ENCODE peak calls at places on chromosomes 12 and 14, in seven cellular contexts. M, D, S, I, H, E and N are unnamed samples.

GRCh38 chr14:68426661-68427549 is 366.0 kb downstream of the ZFP36L1 start:
- DNase-seq in M (no peak), D (no peak), S (peak), I (no peak), H (no peak), E (no peak), N (peak)

GRCh38 chr12:31431721-31432120 is 105.8 kb upstream of the SINHCAF start:
- DNase-seq in M (no peak), D (no peak), S (no peak), I (peak), H (peak), E (peak), N (no peak)

GRCh38 chr14:77026930-77027537 is 1.5 kb downstream of the IRF2BPL start:
- DNase-seq in M (peak), D (no peak), S (peak), I (peak), H (peak), E (no peak), N (peak)

GRCh38 chr14:94484476-94484875 is 8.5 kb upstream of the SERPINA9 start:
- DNase-seq in M (no peak), D (no peak), S (no peak), I (no peak), H (no peak), E (no peak), N (no peak)

GRCh38 chr12:62214847-62215246 is 45.4 kb upstream of the USP15 start:
- DNase-seq in M (no peak), D (no peak), S (peak), I (no peak), H (no peak), E (no peak), N (no peak)

GRCh38 chr12:132807295-132808222 is 21.1 kb downstream of the GOLGA3 start:
- DNase-seq in M (no peak), D (peak), S (no peak), I (no peak), H (no peak), E (no peak), N (peak)

GRCh38 chr14:59189281-59189821 is 884 bp downstream of the DAAM1 start:
- DNase-seq in M (peak), D (peak), S (peak), I (no peak), H (peak), E (peak), N (peak)

GRCh38 chr12:131454418-131455217 is 256.3 kb upstream of the SFSWAP start:
- DNase-seq in M (peak), D (peak), S (peak), I (no peak), H (no peak), E (peak), N (peak)

GRCh38 chr12:101945361-101946232 is 68.2 kb downstream of the DRAM1 start:
- DNase-seq in M (no peak), D (no peak), S (peak), I (peak), H (peak), E (no peak), N (no peak)

GRCh38 chr12:19844224-19844623 is 404.9 kb downstream of the AEBP2 start:
- DNase-seq in M (no peak), D (no peak), S (no peak), I (no peak), H (no peak), E (no peak), N (no peak)

GRCh38 chr14:56136571-56137498 is 18.6 kb downstream of the PELI2 start:
- DNase-seq in M (no peak), D (no peak), S (no peak), I (no peak), H (peak), E (no peak), N (no peak)

GRCh38 chr12:53381739-53382630 is 2.0 kb downstream of the SP1 start:
- DNase-seq in M (no peak), D (peak), S (peak), I (peak), H (peak), E (peak), N (peak)

GRCh38 chr12:113476093-113476986 is 4.7 kb upstream of the LHX5 start:
- DNase-seq in M (no peak), D (no peak), S (no peak), I (no peak), H (no peak), E (peak), N (no peak)

GRCh38 chr14:99554184-99554583 is 49.8 kb downstream of the CCDC85C start:
- DNase-seq in M (no peak), D (no peak), S (no peak), I (no peak), H (no peak), E (no peak), N (no peak)

GRCh38 chr14:67335781-67336180 is 23.8 kb downstream of the ATP6V1D start:
- DNase-seq in M (no peak), D (no peak), S (peak), I (peak), H (peak), E (no peak), N (peak)

GRCh38 chr14:22334627-22335026 is 254.4 kb downstream of the DAD1 start:
- DNase-seq in M (no peak), D (no peak), S (no peak), I (no peak), H (no peak), E (no peak), N (no peak)

GRCh38 chr12:46383654-46384450 is 11.3 kb upstream of the SLC38A2 start:
- DNase-seq in M (peak), D (no peak), S (peak), I (peak), H (peak), E (no peak), N (peak)

GRCh38 chr14:102015771-102016170 is 51.4 kb downstream of the DYNC1H1 start:
- DNase-seq in M (no peak), D (no peak), S (no peak), I (no peak), H (no peak), E (no peak), N (no peak)

GRCh38 chr12:68746572-68747180 is 700 bp downstream of the SLC35E3 start:
- DNase-seq in M (peak), D (peak), S (peak), I (peak), H (peak), E (no peak), N (peak)

GRCh38 chr12:67460388-67460787 is 188.2 kb upstream of the DYRK2 start:
- DNase-seq in M (no peak), D (no peak), S (peak), I (no peak), H (no peak), E (no peak), N (no peak)
- H4K8ac ChIP-seq in M (no peak), D (no peak), S (no peak), I (no peak), H (no peak), E (no peak), N (no peak)

GRCh38 chr12:124553862-124554428 is 13.5 kb downstream of the NCOR2 start:
- DNase-seq in M (no peak), D (no peak), S (no peak), I (no peak), H (no peak), E (no peak), N (no peak)

GRCh38 chr12:124556896-124557501 is 10.4 kb downstream of the NCOR2 start:
- DNase-seq in M (no peak), D (no peak), S (no peak), I (peak), H (no peak), E (no peak), N (no peak)

GRCh38 chr12:124556067-124556466 is 11.3 kb downstream of the NCOR2 start:
- DNase-seq in M (no peak), D (no peak), S (no peak), I (no peak), H (no peak), E (no peak), N (no peak)

GRCh38 chr12:124555168-124555928 is 12.1 kb downstream of the NCOR2 start:
- DNase-seq in M (no peak), D (no peak), S (no peak), I (no peak), H (no peak), E (no peak), N (no peak)

GRCh38 chr12:124554429-124555029 is 12.9 kb downstream of the NCOR2 start:
- DNase-seq in M (no peak), D (no peak), S (no peak), I (no peak), H (no peak), E (no peak), N (no peak)
- H2BK5ac ChIP-seq in M (no peak), D (no peak), S (no peak), I (no peak), H (no peak), E (peak), N (no peak)

GRCh38 chr14:83594874-83595273 is 1935.1 kb upstream of the FLRT2 start:
- DNase-seq in M (no peak), D (peak), S (no peak), I (no peak), H (no peak), E (no peak), N (no peak)
- H4K8ac ChIP-seq in M (no peak), D (no peak), S (no peak), I (no peak), H (no peak), E (no peak), N (no peak)

GRCh38 chr14:69755784-69756183 is 11.2 kb upstream of the SRSF5 start:
- DNase-seq in M (no peak), D (no peak), S (no peak), I (no peak), H (no peak), E (no peak), N (no peak)
- H2BK5ac ChIP-seq in M (no peak), D (no peak), S (no peak), I (no peak), H (no peak), E (no peak), N (no peak)

GRCh38 chr14:75626857-75627256 is 33.8 kb downstream of the ERG28 start:
- DNase-seq in M (no peak), D (no peak), S (no peak), I (no peak), H (no peak), E (no peak), N (no peak)
- H4K8ac ChIP-seq in M (no peak), D (no peak), S (no peak), I (no peak), H (no peak), E (no peak), N (no peak)

DNA sequence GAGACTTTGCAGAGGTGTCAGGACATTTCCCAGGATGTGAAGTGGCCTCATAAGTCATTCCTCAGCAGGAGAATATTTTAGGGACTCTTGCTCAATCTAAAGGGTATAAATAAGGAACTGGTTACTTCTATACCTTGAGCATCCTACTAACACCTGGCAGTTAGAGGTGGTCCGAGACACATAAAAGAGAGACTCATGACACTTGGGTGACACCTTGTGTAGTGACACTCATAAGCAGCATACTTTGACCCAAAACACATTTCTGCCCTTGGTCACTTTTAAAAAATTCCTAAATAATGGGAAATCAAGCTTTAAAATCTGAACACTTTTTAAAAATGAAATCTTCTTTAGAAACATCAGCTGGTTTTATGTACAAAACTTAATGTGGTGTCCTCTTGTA is 118.4 kb downstream of the KCNMB4 start:
- DNase-seq in M (no peak), D (no peak), S (no peak), I (no peak), H (no peak), E (no peak), N (no peak)
- H2BK5ac ChIP-seq in M (no peak), D (no peak), S (no peak), I (no peak), H (no peak), E (no peak), N (no peak)

DNA sequence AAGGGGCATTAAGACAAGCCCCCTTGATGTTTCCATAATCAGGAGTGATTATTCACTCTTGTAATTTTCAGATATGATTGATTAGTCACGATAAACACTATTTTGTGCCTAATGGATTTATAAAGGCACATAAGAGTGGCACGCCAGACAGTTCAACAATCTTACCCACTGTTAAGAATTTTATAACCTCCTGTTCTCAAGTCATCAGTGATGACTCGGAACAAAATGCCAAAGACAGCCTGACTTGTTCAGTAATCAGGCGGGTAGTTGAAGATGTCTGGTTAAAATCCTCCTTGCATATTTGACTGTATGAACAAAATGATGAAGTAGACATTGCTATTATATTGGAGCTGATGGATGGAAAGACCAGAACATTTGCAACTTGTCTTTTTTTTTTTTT is 212.1 kb upstream of the RMST start:
- DNase-seq in M (no peak), D (no peak), S (no peak), I (no peak), H (no peak), E (no peak), N (no peak)
- H4K8ac ChIP-seq in M (no peak), D (no peak), S (no peak), I (no peak), H (no peak), E (no peak), N (no peak)

GRCh38 chr12:105613269-105613668 is 282.8 kb downstream of the C12orf75 start:
- DNase-seq in M (no peak), D (no peak), S (no peak), I (no peak), H (no peak), E (no peak), N (no peak)
- H2BK5ac ChIP-seq in M (no peak), D (no peak), S (no peak), I (no peak), H (no peak), E (no peak), N (no peak)

DNA sequence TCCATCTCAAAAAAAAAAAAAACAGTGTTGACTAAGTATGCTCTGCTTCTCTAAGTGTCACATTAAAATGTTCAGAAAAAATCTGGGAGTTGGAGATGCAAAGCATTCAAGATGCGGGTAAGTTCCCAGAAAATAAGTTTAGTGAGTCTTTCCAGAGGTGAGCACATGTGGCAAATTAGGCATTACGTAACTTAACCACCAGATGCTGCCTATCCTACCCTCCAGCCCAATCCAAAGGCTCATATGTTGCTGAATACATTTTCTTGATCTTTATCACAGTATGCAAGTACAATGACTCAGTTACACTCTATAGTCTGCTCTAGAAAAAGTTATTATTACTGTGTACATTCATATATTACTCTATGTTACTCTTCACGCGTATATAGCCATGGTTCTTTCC is 3.6 kb downstream of the SLC2A14 start:
- DNase-seq in M (no peak), D (no peak), S (peak), I (no peak), H (peak), E (no peak), N (no peak)
- H4K8ac ChIP-seq in M (no peak), D (no peak), S (no peak), I (no peak), H (no peak), E (no peak), N (no peak)